ENCODE peak calls at places on chromosomes 3 and 15, in five cellular contexts. D is heart left ventricle, I is PC-3, F is hepatocyte, U is DND-41. O is an unnamed sample.

GRCh38 chr3:67593761-67594234 is 60.6 kb downstream of the SUCLG2 start:
- DNase-seq in D (no peak), I (peak), F (no peak), U (no peak), O (peak)

GRCh38 chr15:38610748-38611147 is 46.1 kb upstream of the RASGRP1 start:
- DNase-seq in D (no peak), F (no peak), I (no peak), U (no peak), O (no peak)

GRCh38 chr3:129023909-129024308 is 22.8 kb downstream of the EFCC1 start:
- DNase-seq in F (no peak), D (no peak), U (no peak), I (peak), O (peak)

GRCh38 chr3:42739401-42740158 is 33.5 kb downstream of the CCDC13 start:
- DNase-seq in F (no peak), I (no peak), D (peak), U (no peak), O (no peak)

GRCh38 chr3:193971268-193971751 is 164.6 kb upstream of the HES1 start:
- DNase-seq in F (no peak), I (peak), U (no peak), D (no peak), O (peak)

GRCh38 chr3:196042673-196043072 is 39.2 kb downstream of the TFRC start:
- DNase-seq in I (no peak), F (no peak), U (no peak), D (no peak), O (no peak)

GRCh38 chr3:132256984-132257383 is 60.2 kb upstream of the ACP3 start:
- DNase-seq in U (peak), D (no peak), F (peak), I (peak), O (peak)

GRCh38 chr3:52400275-52400793 is 44.6 kb downstream of the SEMA3G start:
- DNase-seq in F (no peak), U (no peak), I (no peak), D (no peak), O (no peak)

GRCh38 chr3:161913786-161914389 is 417.3 kb downstream of the OTOL1 start:
- DNase-seq in U (no peak), I (peak), F (no peak), D (no peak), O (peak)

GRCh38 chr3:23490459-23490858 is 287.3 kb downstream of the UBE2E2 start:
- DNase-seq in I (peak), F (no peak), U (no peak), D (no peak), O (peak)

GRCh38 chr3:43256714-43257461 is 29.5 kb upstream of the SNRK start:
- DNase-seq in F (no peak), U (no peak), I (no peak), D (no peak), O (peak)

GRCh38 chr15:73872370-73872769 is 994 bp upstream of the TBC1D21 start:
- DNase-seq in U (no peak), D (no peak), F (no peak), I (peak), O (no peak)

GRCh38 chr3:61053781-61054496 is 197.3 kb downstream of the FHIT start:
- DNase-seq in I (no peak), D (no peak), U (no peak), F (peak), O (peak)

GRCh38 chr3:14224895-14225294 is 46.3 kb downstream of the LSM3 start:
- DNase-seq in F (no peak), D (no peak), U (no peak), I (peak), O (no peak)

GRCh38 chr15:63909819-63910437 is 76.2 kb upstream of the HERC1 start:
- DNase-seq in D (no peak), U (no peak), I (no peak), F (peak), O (no peak)

GRCh38 chr15:31338879-31339557 is 12.4 kb downstream of the KLF13 start:
- DNase-seq in U (no peak), F (peak), D (peak), I (peak), O (peak)

GRCh38 chr3:127888564-127889107 is 26.4 kb upstream of the KBTBD12 start:
- DNase-seq in F (no peak), D (no peak), I (no peak), U (no peak), O (no peak)

GRCh38 chr15:61091229-61091628 is 137.9 kb downstream of the RORA start:
- DNase-seq in I (no peak), D (no peak), F (no peak), U (no peak), O (no peak)

GRCh38 chr3:5731100-5731499 is 543.6 kb downstream of the EDEM1 start:
- DNase-seq in F (peak), U (no peak), I (peak), D (no peak), O (peak)
- TF ChIP-seq CTCF in F (peak), U (peak), I (peak), D (no peak), O (peak)

GRCh38 chr3:69831737-69832136 is 92.5 kb downstream of the MITF start:
- DNase-seq in D (no peak), F (no peak), U (no peak), I (no peak), O (no peak)
- TF ChIP-seq CTCF in D (no peak), F (no peak), U (no peak), I (no peak), O (no peak)

GRCh38 chr3:13025778-13026518 is 47.3 kb downstream of the IQSEC1 start:
- DNase-seq in D (peak), U (no peak), F (no peak), I (no peak), O (no peak)

GRCh38 chr3:13025090-13025489 is 48.1 kb downstream of the IQSEC1 start:
- DNase-seq in D (peak), U (no peak), F (no peak), I (peak), O (peak)

GRCh38 chr3:13026534-13026933 is 46.7 kb downstream of the IQSEC1 start:
- DNase-seq in F (no peak), I (no peak), U (no peak), D (no peak), O (no peak)

GRCh38 chr3:13028010-13028821 is 45.0 kb downstream of the IQSEC1 start:
- DNase-seq in U (no peak), F (no peak), D (peak), I (no peak), O (no peak)

DNA sequence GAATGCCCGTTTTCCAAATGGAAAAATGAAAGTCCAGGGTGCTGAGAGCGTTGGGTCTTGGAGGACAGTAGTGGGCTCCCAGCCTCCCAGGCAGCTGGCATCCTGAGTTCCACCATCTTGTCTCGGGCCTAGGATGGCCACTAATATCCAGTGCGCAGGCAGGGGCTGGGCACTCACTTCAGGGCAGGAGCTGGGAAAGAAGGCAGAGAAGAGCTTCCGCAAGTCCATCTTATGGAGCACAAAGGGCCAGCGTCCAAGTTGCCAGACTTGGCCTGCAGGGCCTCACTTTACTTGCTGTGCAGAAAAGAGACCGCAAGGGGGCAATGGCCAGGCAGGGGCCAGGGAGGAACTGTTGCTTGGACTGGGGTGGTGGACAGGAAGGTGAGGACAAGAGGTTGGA is 46.1 kb downstream of the IQSEC1 start:
- DNase-seq in D (peak), U (no peak), I (no peak), F (no peak), O (no peak)
- TF ChIP-seq CTCF in D (no peak), U (no peak), I (no peak), F (no peak), O (no peak)

GRCh38 chr3:170553788-170554620 is 31.9 kb downstream of the SLC7A14 start:
- DNase-seq in I (peak), D (no peak), U (no peak), F (no peak), O (no peak)
- TF ChIP-seq CTCF in I (peak), D (peak), U (no peak), F (no peak), O (peak)